ENCODE peak calls at places on chromosomes 12 and 14, in eight cellular contexts. C, K, I, Z, D, N, X and B are unnamed samples.

GRCh38 chr12:64679487-64679983 is 69.2 kb downstream of the RASSF3 start:
- DNase-seq in C (peak; percentile 78), K (peak; percentile 69), I (peak; percentile 73), Z (peak; percentile 59), D (peak; percentile 69), N (peak; percentile 65), X (peak; percentile 36), B (peak; percentile 78)

GRCh38 chr14:73788871-73789590 is 62.6 kb upstream of the PTGR2 start:
- DNase-seq in C (no peak), K (no peak), I (no peak), Z (no peak), D (no peak), N (no peak), X (no peak), B (no peak)

GRCh38 chr12:27505771-27506170 is 18.2 kb upstream of the PPFIBP1 start:
- DNase-seq in C (no peak), K (no peak), I (no peak), Z (no peak), D (no peak), N (no peak), X (no peak), B (no peak)

GRCh38 chr14:20468773-20469241 is 399 bp upstream of the PNP start:
- DNase-seq in C (no peak), K (no peak), I (no peak), Z (no peak), D (no peak), N (no peak), X (no peak), B (no peak)

GRCh38 chr12:66132408-66132807 is 1.9 kb upstream of the LLPH start:
- DNase-seq in C (no peak), K (peak; percentile 26), I (no peak), Z (no peak), D (peak; percentile 18), N (peak; percentile 29), X (peak; percentile 90), B (no peak)

GRCh38 chr12:5549011-5549410 is 117.1 kb downstream of the NTF3 start:
- DNase-seq in C (no peak), K (no peak), I (no peak), Z (no peak), D (no peak), N (no peak), X (no peak), B (no peak)

GRCh38 chr14:55254581-55254980 is 16.6 kb upstream of the FBXO34 start:
- DNase-seq in C (peak; percentile 27), K (no peak), I (no peak), Z (no peak), D (no peak), N (no peak), X (no peak), B (no peak)

GRCh38 chr12:104411826-104412626 is 44.7 kb upstream of the CHST11 start:
- DNase-seq in C (no peak), K (no peak), I (no peak), Z (no peak), D (no peak), N (no peak), X (no peak), B (no peak)

GRCh38 chr12:44307506-44308168 is 471.8 kb downstream of the TMEM117 start:
- DNase-seq in C (no peak), K (no peak), I (no peak), Z (no peak), D (no peak), N (no peak), X (no peak), B (no peak)

GRCh38 chr12:96212456-96213375 is 18.5 kb downstream of the ELK3 start:
- DNase-seq in C (no peak), K (no peak), I (no peak), Z (no peak), D (no peak), N (no peak), X (no peak), B (no peak)

GRCh38 chr12:85468356-85469157 is 188.5 kb downstream of the ALX1 start:
- DNase-seq in C (peak; percentile 67), K (peak; percentile 12), I (no peak), Z (no peak), D (peak; percentile 59), N (peak; percentile 45), X (peak; percentile 69), B (peak; percentile 15)

GRCh38 chr14:77184396-77185092 is 2.9 kb downstream of the TMEM63C start:
- DNase-seq in C (no peak), K (no peak), I (no peak), Z (no peak), D (no peak), N (no peak), X (no peak), B (no peak)

GRCh38 chr12:108967869-108968540 is 52.9 kb downstream of the SVOP start:
- DNase-seq in C (peak; percentile 61), K (no peak), I (no peak), Z (no peak), D (no peak), N (no peak), X (no peak), B (no peak)

GRCh38 chr14:72518809-72519377 is 375.0 kb downstream of the DPF3 start:
- DNase-seq in C (no peak), K (no peak), I (peak; percentile 53), Z (no peak), D (no peak), N (no peak), X (no peak), B (no peak)

GRCh38 chr12:96103067-96103650 is 67.8 kb upstream of the LTA4H start:
- DNase-seq in C (no peak), K (peak; percentile 44), I (no peak), Z (no peak), D (no peak), N (no peak), X (no peak), B (peak; percentile 71)